ENCODE peak calls at places on chromosomes 13 and 19, in ten cellular contexts. One of them, this sample, is unnamed.

GRCh38 chr19:56664511-56664910 is 7.0 kb downstream of the ZNF835 start:
- DNase-seq in heart left ventricle: no peak
- DNase-seq in H54: no peak
- DNase-seq in stomach: no peak
- DNase-seq in adrenal gland: no peak
- DNase-seq in A549: no peak
- DNase-seq in endothelial cell of umbilical vein: no peak
- DNase-seq in tibial nerve: no peak
- DNase-seq in NB4: no peak
- DNase-seq in lower leg skin: no peak
- DNase-seq in this sample: no peak

GRCh38 chr13:40476175-40476958 is 190.1 kb downstream of the FOXO1 start:
- DNase-seq in heart left ventricle: no peak
- DNase-seq in H54: no peak
- DNase-seq in stomach: no peak
- DNase-seq in adrenal gland: no peak
- DNase-seq in A549: no peak
- DNase-seq in endothelial cell of umbilical vein: peak
- DNase-seq in tibial nerve: no peak
- DNase-seq in NB4: no peak
- DNase-seq in lower leg skin: no peak
- DNase-seq in this sample: no peak

GRCh38 chr19:45251452-45252354 is 632 bp downstream of the MARK4 start:
- DNase-seq in heart left ventricle: peak
- DNase-seq in H54: no peak
- DNase-seq in stomach: no peak
- DNase-seq in adrenal gland: peak
- DNase-seq in A549: no peak
- DNase-seq in endothelial cell of umbilical vein: no peak
- DNase-seq in tibial nerve: no peak
- DNase-seq in NB4: peak
- DNase-seq in lower leg skin: no peak
- DNase-seq in this sample: no peak

GRCh38 chr19:29841209-29841558 is 29.4 kb downstream of the CCNE1 start:
- DNase-seq in heart left ventricle: no peak
- DNase-seq in H54: peak
- DNase-seq in stomach: no peak
- DNase-seq in adrenal gland: peak
- DNase-seq in A549: no peak
- DNase-seq in endothelial cell of umbilical vein: no peak
- DNase-seq in tibial nerve: no peak
- DNase-seq in NB4: no peak
- DNase-seq in lower leg skin: no peak
- DNase-seq in this sample: no peak

GRCh38 chr19:1284293-1284978 is 1.2 kb upstream of the EFNA2 start:
- DNase-seq in heart left ventricle: no peak
- DNase-seq in H54: no peak
- DNase-seq in stomach: no peak
- DNase-seq in adrenal gland: no peak
- DNase-seq in A549: no peak
- DNase-seq in endothelial cell of umbilical vein: no peak
- DNase-seq in tibial nerve: no peak
- DNase-seq in NB4: no peak
- DNase-seq in lower leg skin: no peak
- DNase-seq in this sample: no peak

GRCh38 chr19:1019980-1020867 is 699 bp downstream of the TMEM259 start:
- DNase-seq in heart left ventricle: peak
- DNase-seq in H54: no peak
- DNase-seq in stomach: no peak
- DNase-seq in adrenal gland: peak
- DNase-seq in A549: no peak
- DNase-seq in endothelial cell of umbilical vein: peak
- DNase-seq in tibial nerve: no peak
- DNase-seq in NB4: peak
- DNase-seq in lower leg skin: no peak
- DNase-seq in this sample: peak

GRCh38 chr13:79481685-79482052 is 714 bp downstream of the NDFIP2 start:
- DNase-seq in heart left ventricle: no peak
- DNase-seq in H54: no peak
- DNase-seq in stomach: peak
- DNase-seq in adrenal gland: no peak
- DNase-seq in A549: no peak
- DNase-seq in endothelial cell of umbilical vein: no peak
- DNase-seq in tibial nerve: no peak
- DNase-seq in NB4: peak
- DNase-seq in lower leg skin: no peak
- DNase-seq in this sample: no peak

GRCh38 chr13:98174995-98175394 is 2.1 kb downstream of the RNF113B start:
- DNase-seq in heart left ventricle: no peak
- DNase-seq in H54: no peak
- DNase-seq in stomach: no peak
- DNase-seq in adrenal gland: no peak
- DNase-seq in A549: no peak
- DNase-seq in endothelial cell of umbilical vein: no peak
- DNase-seq in tibial nerve: no peak
- DNase-seq in NB4: no peak
- DNase-seq in lower leg skin: no peak
- DNase-seq in this sample: no peak

GRCh38 chr13:82747331-82747730 is 1134.9 kb downstream of the SLITRK1 start:
- DNase-seq in heart left ventricle: no peak
- DNase-seq in H54: no peak
- DNase-seq in stomach: no peak
- DNase-seq in adrenal gland: no peak
- DNase-seq in A549: no peak
- DNase-seq in endothelial cell of umbilical vein: no peak
- DNase-seq in tibial nerve: no peak
- DNase-seq in NB4: no peak
- DNase-seq in lower leg skin: no peak
- DNase-seq in this sample: no peak

GRCh38 chr19:45152504-45153338 is 8.1 kb downstream of the NKPD1 start:
- DNase-seq in heart left ventricle: peak
- DNase-seq in H54: no peak
- DNase-seq in stomach: peak
- DNase-seq in adrenal gland: peak
- DNase-seq in A549: no peak
- DNase-seq in endothelial cell of umbilical vein: peak
- DNase-seq in tibial nerve: no peak
- DNase-seq in NB4: no peak
- DNase-seq in lower leg skin: no peak
- DNase-seq in this sample: no peak

GRCh38 chr13:48096670-48097069 is 1.8 kb upstream of the MED4 start:
- DNase-seq in heart left ventricle: no peak
- DNase-seq in H54: no peak
- DNase-seq in stomach: no peak
- DNase-seq in adrenal gland: no peak
- DNase-seq in A549: no peak
- DNase-seq in endothelial cell of umbilical vein: no peak
- DNase-seq in tibial nerve: no peak
- DNase-seq in NB4: no peak
- DNase-seq in lower leg skin: no peak
- DNase-seq in this sample: no peak

GRCh38 chr13:41960700-41961697 is at the start of gene VWA8:
- DNase-seq in heart left ventricle: peak
- DNase-seq in H54: peak
- DNase-seq in stomach: peak
- DNase-seq in adrenal gland: peak
- DNase-seq in A549: peak
- DNase-seq in endothelial cell of umbilical vein: peak
- DNase-seq in tibial nerve: peak
- DNase-seq in NB4: peak
- DNase-seq in lower leg skin: peak
- DNase-seq in this sample: peak
- TF ChIP-seq POLR2A in heart left ventricle: no peak
- TF ChIP-seq POLR2A in H54: peak
- TF ChIP-seq POLR2A in stomach: no peak
- TF ChIP-seq POLR2A in adrenal gland: peak
- TF ChIP-seq POLR2A in A549: peak
- TF ChIP-seq POLR2A in endothelial cell of umbilical vein: no peak
- TF ChIP-seq POLR2A in tibial nerve: no peak
- TF ChIP-seq POLR2A in NB4: peak
- TF ChIP-seq POLR2A in lower leg skin: no peak
- TF ChIP-seq POLR2A in this sample: peak

DNA sequence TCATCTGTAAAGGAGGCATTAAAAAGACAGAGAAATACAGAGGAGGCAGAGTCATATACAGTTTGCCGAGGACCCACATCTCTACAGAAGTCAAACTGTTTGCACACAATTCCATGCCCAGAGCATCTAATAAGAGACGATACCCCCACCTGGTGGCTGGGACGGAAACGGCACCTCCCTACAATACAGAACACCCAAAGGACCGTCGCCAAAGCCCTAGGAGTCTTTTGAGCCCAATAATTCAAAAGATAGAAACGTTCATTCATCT is 703 bp upstream of the PLEKHG2 start:
- DNase-seq in heart left ventricle: peak
- DNase-seq in H54: peak
- DNase-seq in stomach: peak
- DNase-seq in adrenal gland: peak
- DNase-seq in A549: peak
- DNase-seq in endothelial cell of umbilical vein: peak
- DNase-seq in tibial nerve: peak
- DNase-seq in NB4: peak
- DNase-seq in lower leg skin: peak
- DNase-seq in this sample: peak
- TF ChIP-seq POLR2A in heart left ventricle: no peak
- TF ChIP-seq POLR2A in H54: no peak
- TF ChIP-seq POLR2A in stomach: no peak
- TF ChIP-seq POLR2A in adrenal gland: no peak
- TF ChIP-seq POLR2A in A549: no peak
- TF ChIP-seq POLR2A in endothelial cell of umbilical vein: no peak
- TF ChIP-seq POLR2A in tibial nerve: no peak
- TF ChIP-seq POLR2A in NB4: no peak
- TF ChIP-seq POLR2A in lower leg skin: no peak
- TF ChIP-seq POLR2A in this sample: no peak

DNA sequence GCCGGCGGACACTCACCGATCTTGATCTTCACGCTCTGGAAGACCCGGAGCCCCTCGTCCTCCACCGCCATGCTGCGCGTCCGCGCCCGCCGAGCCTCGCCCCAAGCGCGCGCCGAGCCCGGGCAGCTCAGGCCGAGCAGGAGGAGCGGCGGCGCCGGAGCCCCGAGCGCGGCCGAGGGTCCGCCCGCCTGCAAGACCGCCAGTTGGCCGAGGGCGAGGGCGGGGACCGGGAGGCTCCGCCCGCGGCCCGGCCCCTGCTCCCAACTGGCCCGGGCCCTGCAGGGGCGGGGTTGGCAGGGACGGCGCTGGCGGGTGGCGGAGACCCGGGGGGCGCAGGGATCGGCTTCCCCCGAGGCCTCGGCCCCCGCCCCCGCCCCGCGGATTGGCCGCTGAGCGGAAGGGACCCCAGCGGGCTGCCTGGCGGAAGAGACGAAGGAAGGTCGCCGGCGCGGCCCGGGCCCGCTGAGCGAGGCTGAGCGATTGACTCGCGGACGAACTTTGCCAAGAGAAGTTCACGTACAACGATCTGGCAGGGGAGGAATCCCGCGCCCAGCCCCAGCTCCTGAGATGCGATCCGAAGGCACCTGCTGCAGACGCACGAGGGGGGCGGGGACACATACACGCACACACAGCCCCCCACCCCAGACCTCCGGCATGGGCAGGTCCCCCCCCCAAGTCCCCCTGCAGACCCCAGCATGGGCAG is at the start of gene RASA3:
- DNase-seq in heart left ventricle: peak
- DNase-seq in H54: peak
- DNase-seq in stomach: peak
- DNase-seq in adrenal gland: peak
- DNase-seq in A549: peak
- DNase-seq in endothelial cell of umbilical vein: peak
- DNase-seq in tibial nerve: peak
- DNase-seq in NB4: peak
- DNase-seq in lower leg skin: no peak
- DNase-seq in this sample: peak
- TF ChIP-seq POLR2A in heart left ventricle: no peak
- TF ChIP-seq POLR2A in H54: peak
- TF ChIP-seq POLR2A in stomach: no peak
- TF ChIP-seq POLR2A in adrenal gland: peak
- TF ChIP-seq POLR2A in A549: peak
- TF ChIP-seq POLR2A in endothelial cell of umbilical vein: peak
- TF ChIP-seq POLR2A in tibial nerve: peak
- TF ChIP-seq POLR2A in NB4: peak
- TF ChIP-seq POLR2A in lower leg skin: no peak
- TF ChIP-seq POLR2A in this sample: peak

GRCh38 chr13:59250276-59250990 is 913.3 kb downstream of the DIAPH3 start:
- DNase-seq in heart left ventricle: no peak
- DNase-seq in H54: no peak
- DNase-seq in stomach: no peak
- DNase-seq in adrenal gland: no peak
- DNase-seq in A549: no peak
- DNase-seq in endothelial cell of umbilical vein: no peak
- DNase-seq in tibial nerve: no peak
- DNase-seq in NB4: no peak
- DNase-seq in lower leg skin: no peak
- DNase-seq in this sample: no peak
- TF ChIP-seq POLR2A in heart left ventricle: no peak
- TF ChIP-seq POLR2A in H54: no peak
- TF ChIP-seq POLR2A in stomach: no peak
- TF ChIP-seq POLR2A in adrenal gland: no peak
- TF ChIP-seq POLR2A in A549: no peak
- TF ChIP-seq POLR2A in endothelial cell of umbilical vein: no peak
- TF ChIP-seq POLR2A in tibial nerve: no peak
- TF ChIP-seq POLR2A in NB4: no peak
- TF ChIP-seq POLR2A in lower leg skin: no peak
- TF ChIP-seq POLR2A in this sample: no peak

GRCh38 chr19:16205205-16206045 is 7.7 kb downstream of the AP1M1 start:
- DNase-seq in heart left ventricle: no peak
- DNase-seq in H54: no peak
- DNase-seq in stomach: no peak
- DNase-seq in adrenal gland: peak
- DNase-seq in A549: no peak
- DNase-seq in endothelial cell of umbilical vein: no peak
- DNase-seq in tibial nerve: no peak
- DNase-seq in NB4: no peak
- DNase-seq in lower leg skin: no peak
- DNase-seq in this sample: peak
- TF ChIP-seq POLR2A in heart left ventricle: no peak
- TF ChIP-seq POLR2A in H54: no peak
- TF ChIP-seq POLR2A in stomach: no peak
- TF ChIP-seq POLR2A in adrenal gland: no peak
- TF ChIP-seq POLR2A in A549: no peak
- TF ChIP-seq POLR2A in endothelial cell of umbilical vein: no peak
- TF ChIP-seq POLR2A in tibial nerve: no peak
- TF ChIP-seq POLR2A in NB4: no peak
- TF ChIP-seq POLR2A in lower leg skin: no peak
- TF ChIP-seq POLR2A in this sample: no peak

DNA sequence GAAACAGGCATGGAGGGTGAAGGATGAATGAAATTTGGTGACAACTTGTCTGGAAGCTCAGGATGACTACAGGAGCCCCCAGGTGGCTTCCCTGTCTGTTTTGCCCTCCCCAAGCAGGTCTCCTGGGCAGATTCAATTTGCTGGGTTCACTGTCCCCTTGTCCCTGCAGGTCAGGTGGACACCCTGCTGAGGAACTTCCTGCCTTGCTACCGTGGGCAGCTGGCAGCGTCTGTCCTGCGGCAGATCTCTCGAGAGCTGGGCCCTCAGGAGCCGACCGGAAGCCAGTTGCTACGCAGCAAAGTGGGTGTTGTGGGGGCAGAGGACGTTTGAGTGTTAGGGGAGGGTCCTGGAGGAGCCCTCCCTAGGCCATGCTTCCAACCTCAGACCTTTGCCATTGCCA is 19.1 kb downstream of the PGLS start:
- DNase-seq in heart left ventricle: no peak
- DNase-seq in H54: no peak
- DNase-seq in stomach: no peak
- DNase-seq in adrenal gland: no peak
- DNase-seq in A549: no peak
- DNase-seq in endothelial cell of umbilical vein: no peak
- DNase-seq in tibial nerve: no peak
- DNase-seq in NB4: peak
- DNase-seq in lower leg skin: no peak
- DNase-seq in this sample: no peak
- TF ChIP-seq POLR2A in heart left ventricle: no peak
- TF ChIP-seq POLR2A in H54: no peak
- TF ChIP-seq POLR2A in stomach: no peak
- TF ChIP-seq POLR2A in adrenal gland: no peak
- TF ChIP-seq POLR2A in A549: no peak
- TF ChIP-seq POLR2A in endothelial cell of umbilical vein: no peak
- TF ChIP-seq POLR2A in tibial nerve: no peak
- TF ChIP-seq POLR2A in NB4: no peak
- TF ChIP-seq POLR2A in lower leg skin: no peak
- TF ChIP-seq POLR2A in this sample: no peak

This sample was measured in right lobe of liver.